ENCODE peak calls at places on chromosomes 16 and 17, in nine cellular contexts. One of them, this sample, is unnamed.

GRCh38 chr17:2551928-2552327 is 40.2 kb upstream of the METTL16 start:
- DNase-seq in HEK293T: no peak
- DNase-seq in lower lobe of right lung: no peak
- DNase-seq in thoracic aorta: no peak
- DNase-seq in progenitor cell of endocrine pancreas: no peak
- DNase-seq in stimulated activated CD4-positive, alpha-beta T cell treated with anti-CD3 and anti-CD28 coated beads, Interleukin-4, amount 100 ng/mL, for 1 hour: no peak
- DNase-seq in hypothalamus: no peak
- DNase-seq in OCI-LY7: no peak
- DNase-seq in GM04504: no peak
- DNase-seq in this sample: no peak

GRCh38 chr17:2215616-2216364 is 87.8 kb downstream of the SMG6 start:
- DNase-seq in HEK293T: peak
- DNase-seq in lower lobe of right lung: peak
- DNase-seq in thoracic aorta: no peak
- DNase-seq in progenitor cell of endocrine pancreas: no peak
- DNase-seq in stimulated activated CD4-positive, alpha-beta T cell treated with anti-CD3 and anti-CD28 coated beads, Interleukin-4, amount 100 ng/mL, for 1 hour: peak
- DNase-seq in hypothalamus: peak
- DNase-seq in OCI-LY7: peak
- DNase-seq in GM04504: peak
- DNase-seq in this sample: peak

GRCh38 chr17:52673791-52674190 is 515.3 kb upstream of the CA10 start:
- DNase-seq in HEK293T: no peak
- DNase-seq in lower lobe of right lung: no peak
- DNase-seq in thoracic aorta: no peak
- DNase-seq in progenitor cell of endocrine pancreas: no peak
- DNase-seq in stimulated activated CD4-positive, alpha-beta T cell treated with anti-CD3 and anti-CD28 coated beads, Interleukin-4, amount 100 ng/mL, for 1 hour: no peak
- DNase-seq in hypothalamus: no peak
- DNase-seq in OCI-LY7: no peak
- DNase-seq in GM04504: no peak
- DNase-seq in this sample: no peak

GRCh38 chr16:67542464-67542863 is 13.8 kb downstream of the RIPOR1 start:
- DNase-seq in HEK293T: peak
- DNase-seq in lower lobe of right lung: peak
- DNase-seq in thoracic aorta: no peak
- DNase-seq in progenitor cell of endocrine pancreas: no peak
- DNase-seq in stimulated activated CD4-positive, alpha-beta T cell treated with anti-CD3 and anti-CD28 coated beads, Interleukin-4, amount 100 ng/mL, for 1 hour: peak
- DNase-seq in hypothalamus: no peak
- DNase-seq in OCI-LY7: peak
- DNase-seq in GM04504: no peak
- DNase-seq in this sample: peak

GRCh38 chr16:23026777-23027362 is 122.4 kb downstream of the USP31 start:
- DNase-seq in HEK293T: peak
- DNase-seq in lower lobe of right lung: no peak
- DNase-seq in thoracic aorta: no peak
- DNase-seq in progenitor cell of endocrine pancreas: peak
- DNase-seq in stimulated activated CD4-positive, alpha-beta T cell treated with anti-CD3 and anti-CD28 coated beads, Interleukin-4, amount 100 ng/mL, for 1 hour: no peak
- DNase-seq in hypothalamus: no peak
- DNase-seq in OCI-LY7: peak
- DNase-seq in GM04504: peak
- DNase-seq in this sample: no peak

GRCh38 chr16:69482410-69482951 is 58.1 kb downstream of the CYB5B start:
- DNase-seq in HEK293T: no peak
- DNase-seq in lower lobe of right lung: peak
- DNase-seq in thoracic aorta: peak
- DNase-seq in progenitor cell of endocrine pancreas: no peak
- DNase-seq in stimulated activated CD4-positive, alpha-beta T cell treated with anti-CD3 and anti-CD28 coated beads, Interleukin-4, amount 100 ng/mL, for 1 hour: no peak
- DNase-seq in hypothalamus: no peak
- DNase-seq in OCI-LY7: no peak
- DNase-seq in GM04504: no peak
- DNase-seq in this sample: no peak

GRCh38 chr16:85574672-85575475 is 38.2 kb upstream of the GSE1 start:
- DNase-seq in HEK293T: no peak
- DNase-seq in lower lobe of right lung: no peak
- DNase-seq in thoracic aorta: no peak
- DNase-seq in progenitor cell of endocrine pancreas: no peak
- DNase-seq in stimulated activated CD4-positive, alpha-beta T cell treated with anti-CD3 and anti-CD28 coated beads, Interleukin-4, amount 100 ng/mL, for 1 hour: no peak
- DNase-seq in hypothalamus: no peak
- DNase-seq in OCI-LY7: no peak
- DNase-seq in GM04504: no peak
- DNase-seq in this sample: no peak

GRCh38 chr17:50763716-50764450 is 3.4 kb downstream of the ANKRD40CL start:
- DNase-seq in HEK293T: no peak
- DNase-seq in lower lobe of right lung: no peak
- DNase-seq in thoracic aorta: no peak
- DNase-seq in progenitor cell of endocrine pancreas: no peak
- DNase-seq in stimulated activated CD4-positive, alpha-beta T cell treated with anti-CD3 and anti-CD28 coated beads, Interleukin-4, amount 100 ng/mL, for 1 hour: no peak
- DNase-seq in hypothalamus: no peak
- DNase-seq in OCI-LY7: no peak
- DNase-seq in GM04504: no peak
- DNase-seq in this sample: no peak

GRCh38 chr16:11234884-11235702 is 20.9 kb downstream of the SOCS1 start:
- DNase-seq in HEK293T: no peak
- DNase-seq in lower lobe of right lung: peak
- DNase-seq in thoracic aorta: no peak
- DNase-seq in progenitor cell of endocrine pancreas: no peak
- DNase-seq in stimulated activated CD4-positive, alpha-beta T cell treated with anti-CD3 and anti-CD28 coated beads, Interleukin-4, amount 100 ng/mL, for 1 hour: no peak
- DNase-seq in hypothalamus: no peak
- DNase-seq in OCI-LY7: no peak
- DNase-seq in GM04504: no peak
- DNase-seq in this sample: no peak

GRCh38 chr16:72291121-72291520 is 119.2 kb upstream of the PMFBP1 start:
- DNase-seq in HEK293T: no peak
- DNase-seq in lower lobe of right lung: no peak
- DNase-seq in thoracic aorta: no peak
- DNase-seq in progenitor cell of endocrine pancreas: no peak
- DNase-seq in stimulated activated CD4-positive, alpha-beta T cell treated with anti-CD3 and anti-CD28 coated beads, Interleukin-4, amount 100 ng/mL, for 1 hour: no peak
- DNase-seq in hypothalamus: no peak
- DNase-seq in OCI-LY7: no peak
- DNase-seq in GM04504: peak
- DNase-seq in this sample: no peak

GRCh38 chr17:57501016-57501415 is 244.1 kb downstream of the CCDC182 start:
- DNase-seq in HEK293T: no peak
- DNase-seq in lower lobe of right lung: no peak
- DNase-seq in thoracic aorta: no peak
- DNase-seq in progenitor cell of endocrine pancreas: no peak
- DNase-seq in stimulated activated CD4-positive, alpha-beta T cell treated with anti-CD3 and anti-CD28 coated beads, Interleukin-4, amount 100 ng/mL, for 1 hour: no peak
- DNase-seq in hypothalamus: no peak
- DNase-seq in OCI-LY7: no peak
- DNase-seq in GM04504: no peak
- DNase-seq in this sample: no peak

GRCh38 chr16:73956592-73957495 is 339.8 kb upstream of the PSMD7 start:
- DNase-seq in HEK293T: peak
- DNase-seq in lower lobe of right lung: no peak
- DNase-seq in thoracic aorta: no peak
- DNase-seq in progenitor cell of endocrine pancreas: peak
- DNase-seq in stimulated activated CD4-positive, alpha-beta T cell treated with anti-CD3 and anti-CD28 coated beads, Interleukin-4, amount 100 ng/mL, for 1 hour: peak
- DNase-seq in hypothalamus: peak
- DNase-seq in OCI-LY7: peak
- DNase-seq in GM04504: peak
- DNase-seq in this sample: no peak

GRCh38 chr16:58449306-58449705 is 50.6 kb upstream of the NDRG4 start:
- DNase-seq in HEK293T: no peak
- DNase-seq in lower lobe of right lung: no peak
- DNase-seq in thoracic aorta: no peak
- DNase-seq in progenitor cell of endocrine pancreas: no peak
- DNase-seq in stimulated activated CD4-positive, alpha-beta T cell treated with anti-CD3 and anti-CD28 coated beads, Interleukin-4, amount 100 ng/mL, for 1 hour: no peak
- DNase-seq in hypothalamus: no peak
- DNase-seq in OCI-LY7: no peak
- DNase-seq in GM04504: no peak
- DNase-seq in this sample: no peak

GRCh38 chr17:54892360-54892759 is 8.3 kb upstream of the TOM1L1 start:
- DNase-seq in HEK293T: no peak
- DNase-seq in lower lobe of right lung: no peak
- DNase-seq in thoracic aorta: no peak
- DNase-seq in progenitor cell of endocrine pancreas: no peak
- DNase-seq in stimulated activated CD4-positive, alpha-beta T cell treated with anti-CD3 and anti-CD28 coated beads, Interleukin-4, amount 100 ng/mL, for 1 hour: no peak
- DNase-seq in hypothalamus: no peak
- DNase-seq in OCI-LY7: no peak
- DNase-seq in GM04504: no peak
- DNase-seq in this sample: no peak

GRCh38 chr16:65991149-65991701 is 375.3 kb upstream of the CDH5 start:
- DNase-seq in HEK293T: no peak
- DNase-seq in lower lobe of right lung: no peak
- DNase-seq in thoracic aorta: no peak
- DNase-seq in progenitor cell of endocrine pancreas: no peak
- DNase-seq in stimulated activated CD4-positive, alpha-beta T cell treated with anti-CD3 and anti-CD28 coated beads, Interleukin-4, amount 100 ng/mL, for 1 hour: no peak
- DNase-seq in hypothalamus: no peak
- DNase-seq in OCI-LY7: no peak
- DNase-seq in GM04504: no peak
- DNase-seq in this sample: no peak

GRCh38 chr17:80822021-80822699 is 169.5 kb upstream of the CHMP6 start:
- DNase-seq in HEK293T: no peak
- DNase-seq in lower lobe of right lung: peak
- DNase-seq in thoracic aorta: no peak
- DNase-seq in progenitor cell of endocrine pancreas: no peak
- DNase-seq in stimulated activated CD4-positive, alpha-beta T cell treated with anti-CD3 and anti-CD28 coated beads, Interleukin-4, amount 100 ng/mL, for 1 hour: no peak
- DNase-seq in hypothalamus: no peak
- DNase-seq in OCI-LY7: no peak
- DNase-seq in GM04504: no peak
- DNase-seq in this sample: peak

GRCh38 chr17:6796887-6797490 is 21.0 kb downstream of the FBXO39 start:
- DNase-seq in HEK293T: no peak
- DNase-seq in lower lobe of right lung: no peak
- DNase-seq in thoracic aorta: no peak
- DNase-seq in progenitor cell of endocrine pancreas: no peak
- DNase-seq in stimulated activated CD4-positive, alpha-beta T cell treated with anti-CD3 and anti-CD28 coated beads, Interleukin-4, amount 100 ng/mL, for 1 hour: no peak
- DNase-seq in hypothalamus: no peak
- DNase-seq in OCI-LY7: no peak
- DNase-seq in GM04504: peak
- DNase-seq in this sample: no peak

GRCh38 chr16:31073073-31073822 is 792 bp downstream of the ZNF668 start:
- DNase-seq in HEK293T: peak
- DNase-seq in lower lobe of right lung: peak
- DNase-seq in thoracic aorta: peak
- DNase-seq in progenitor cell of endocrine pancreas: peak
- DNase-seq in stimulated activated CD4-positive, alpha-beta T cell treated with anti-CD3 and anti-CD28 coated beads, Interleukin-4, amount 100 ng/mL, for 1 hour: peak
- DNase-seq in hypothalamus: peak
- DNase-seq in OCI-LY7: peak
- DNase-seq in GM04504: peak
- DNase-seq in this sample: peak

GRCh38 chr16:87305505-87306391 is 11.4 kb downstream of the C16orf95 start:
- DNase-seq in HEK293T: peak
- DNase-seq in lower lobe of right lung: no peak
- DNase-seq in thoracic aorta: no peak
- DNase-seq in progenitor cell of endocrine pancreas: no peak
- DNase-seq in stimulated activated CD4-positive, alpha-beta T cell treated with anti-CD3 and anti-CD28 coated beads, Interleukin-4, amount 100 ng/mL, for 1 hour: no peak
- DNase-seq in hypothalamus: no peak
- DNase-seq in OCI-LY7: no peak
- DNase-seq in GM04504: peak
- DNase-seq in this sample: no peak

GRCh38 chr17:76554131-76554530 is 14.3 kb downstream of the PRCD start:
- DNase-seq in HEK293T: no peak
- DNase-seq in lower lobe of right lung: no peak
- DNase-seq in thoracic aorta: no peak
- DNase-seq in progenitor cell of endocrine pancreas: no peak
- DNase-seq in stimulated activated CD4-positive, alpha-beta T cell treated with anti-CD3 and anti-CD28 coated beads, Interleukin-4, amount 100 ng/mL, for 1 hour: no peak
- DNase-seq in hypothalamus: peak
- DNase-seq in OCI-LY7: no peak
- DNase-seq in GM04504: no peak
- DNase-seq in this sample: no peak

GRCh38 chr16:49696414-49697101 is 159.4 kb downstream of the ZNF423 start:
- DNase-seq in HEK293T: no peak
- DNase-seq in lower lobe of right lung: no peak
- DNase-seq in thoracic aorta: no peak
- DNase-seq in progenitor cell of endocrine pancreas: peak
- DNase-seq in stimulated activated CD4-positive, alpha-beta T cell treated with anti-CD3 and anti-CD28 coated beads, Interleukin-4, amount 100 ng/mL, for 1 hour: no peak
- DNase-seq in hypothalamus: no peak
- DNase-seq in OCI-LY7: no peak
- DNase-seq in GM04504: no peak
- DNase-seq in this sample: no peak

GRCh38 chr17:17661834-17662233 is 19.4 kb upstream of the RAI1 start:
- DNase-seq in HEK293T: no peak
- DNase-seq in lower lobe of right lung: no peak
- DNase-seq in thoracic aorta: no peak
- DNase-seq in progenitor cell of endocrine pancreas: no peak
- DNase-seq in stimulated activated CD4-positive, alpha-beta T cell treated with anti-CD3 and anti-CD28 coated beads, Interleukin-4, amount 100 ng/mL, for 1 hour: no peak
- DNase-seq in hypothalamus: no peak
- DNase-seq in OCI-LY7: no peak
- DNase-seq in GM04504: no peak
- DNase-seq in this sample: no peak

GRCh38 chr17:81128774-81129173 is 36.5 kb upstream of the PVALEF start:
- DNase-seq in HEK293T: no peak
- DNase-seq in lower lobe of right lung: no peak
- DNase-seq in thoracic aorta: no peak
- DNase-seq in progenitor cell of endocrine pancreas: no peak
- DNase-seq in stimulated activated CD4-positive, alpha-beta T cell treated with anti-CD3 and anti-CD28 coated beads, Interleukin-4, amount 100 ng/mL, for 1 hour: no peak
- DNase-seq in hypothalamus: peak
- DNase-seq in OCI-LY7: no peak
- DNase-seq in GM04504: no peak
- DNase-seq in this sample: no peak

GRCh38 chr16:69166946-69167930 is 19.7 kb upstream of the SNTB2 start:
- DNase-seq in HEK293T: no peak
- DNase-seq in lower lobe of right lung: no peak
- DNase-seq in thoracic aorta: no peak
- DNase-seq in progenitor cell of endocrine pancreas: no peak
- DNase-seq in stimulated activated CD4-positive, alpha-beta T cell treated with anti-CD3 and anti-CD28 coated beads, Interleukin-4, amount 100 ng/mL, for 1 hour: no peak
- DNase-seq in hypothalamus: no peak
- DNase-seq in OCI-LY7: no peak
- DNase-seq in GM04504: no peak
- DNase-seq in this sample: no peak

GRCh38 chr16:88714420-88715302 is 8.4 kb downstream of the CTU2 start:
- DNase-seq in HEK293T: no peak
- DNase-seq in lower lobe of right lung: no peak
- DNase-seq in thoracic aorta: no peak
- DNase-seq in progenitor cell of endocrine pancreas: no peak
- DNase-seq in stimulated activated CD4-positive, alpha-beta T cell treated with anti-CD3 and anti-CD28 coated beads, Interleukin-4, amount 100 ng/mL, for 1 hour: no peak
- DNase-seq in hypothalamus: no peak
- DNase-seq in OCI-LY7: no peak
- DNase-seq in GM04504: no peak
- DNase-seq in this sample: no peak

GRCh38 chr16:59463776-59464175 is 729.7 kb upstream of the GOT2 start:
- DNase-seq in HEK293T: no peak
- DNase-seq in lower lobe of right lung: no peak
- DNase-seq in thoracic aorta: no peak
- DNase-seq in progenitor cell of endocrine pancreas: no peak
- DNase-seq in stimulated activated CD4-positive, alpha-beta T cell treated with anti-CD3 and anti-CD28 coated beads, Interleukin-4, amount 100 ng/mL, for 1 hour: no peak
- DNase-seq in hypothalamus: no peak
- DNase-seq in OCI-LY7: no peak
- DNase-seq in GM04504: no peak
- DNase-seq in this sample: no peak

GRCh38 chr17:82320956-82321927 is 3.8 kb upstream of the CD7 start:
- DNase-seq in HEK293T: peak
- DNase-seq in lower lobe of right lung: peak
- DNase-seq in thoracic aorta: no peak
- DNase-seq in progenitor cell of endocrine pancreas: no peak
- DNase-seq in stimulated activated CD4-positive, alpha-beta T cell treated with anti-CD3 and anti-CD28 coated beads, Interleukin-4, amount 100 ng/mL, for 1 hour: peak
- DNase-seq in hypothalamus: no peak
- DNase-seq in OCI-LY7: peak
- DNase-seq in GM04504: no peak
- DNase-seq in this sample: peak

GRCh38 chr17:29107933-29108805 is 65.2 kb downstream of the PIPOX start:
- DNase-seq in HEK293T: no peak
- DNase-seq in lower lobe of right lung: no peak
- DNase-seq in thoracic aorta: no peak
- DNase-seq in progenitor cell of endocrine pancreas: no peak
- DNase-seq in stimulated activated CD4-positive, alpha-beta T cell treated with anti-CD3 and anti-CD28 coated beads, Interleukin-4, amount 100 ng/mL, for 1 hour: no peak
- DNase-seq in hypothalamus: no peak
- DNase-seq in OCI-LY7: no peak
- DNase-seq in GM04504: no peak
- DNase-seq in this sample: no peak